ENCODE peak calls at places on chromosomes 7 and 10, in seven cellular contexts. One of them, this sample, is unnamed.

GRCh38 chr10:102241037-102241443 is 272 bp downstream of the PITX3 start:
- DNase-seq in CD8-positive, alpha-beta memory T cell: no peak
- DNase-seq in fibroblast of pulmonary artery: no peak
- DNase-seq in cardiac muscle cell: no peak
- DNase-seq in PC-9: no peak
- DNase-seq in adrenal gland: no peak
- DNase-seq in fibroblast of lung: no peak
- DNase-seq in this sample: no peak

GRCh38 chr7:1647961-1648631 is 22.0 kb upstream of the ELFN1 start:
- DNase-seq in CD8-positive, alpha-beta memory T cell: no peak
- DNase-seq in fibroblast of pulmonary artery: no peak
- DNase-seq in cardiac muscle cell: peak
- DNase-seq in PC-9: no peak
- DNase-seq in adrenal gland: peak
- DNase-seq in fibroblast of lung: no peak
- DNase-seq in this sample: no peak

GRCh38 chr7:51366930-51367613 is 50.5 kb upstream of the COBL start:
- DNase-seq in CD8-positive, alpha-beta memory T cell: no peak
- DNase-seq in fibroblast of pulmonary artery: peak
- DNase-seq in cardiac muscle cell: peak
- DNase-seq in PC-9: peak
- DNase-seq in adrenal gland: peak
- DNase-seq in fibroblast of lung: peak
- DNase-seq in this sample: no peak

GRCh38 chr10:46539596-46540411 is 16.7 kb downstream of the GPRIN2 start:
- DNase-seq in CD8-positive, alpha-beta memory T cell: no peak
- DNase-seq in fibroblast of pulmonary artery: peak
- DNase-seq in cardiac muscle cell: no peak
- DNase-seq in PC-9: peak
- DNase-seq in adrenal gland: no peak
- DNase-seq in fibroblast of lung: peak
- DNase-seq in this sample: no peak

GRCh38 chr10:13395540-13395939 is 47.4 kb upstream of the SEPHS1 start:
- DNase-seq in CD8-positive, alpha-beta memory T cell: no peak
- DNase-seq in fibroblast of pulmonary artery: no peak
- DNase-seq in cardiac muscle cell: no peak
- DNase-seq in PC-9: no peak
- DNase-seq in adrenal gland: no peak
- DNase-seq in fibroblast of lung: no peak
- DNase-seq in this sample: no peak

GRCh38 chr10:126839094-126839761 is 66.0 kb upstream of the DOCK1 start:
- DNase-seq in CD8-positive, alpha-beta memory T cell: no peak
- DNase-seq in fibroblast of pulmonary artery: no peak
- DNase-seq in cardiac muscle cell: no peak
- DNase-seq in PC-9: no peak
- DNase-seq in adrenal gland: no peak
- DNase-seq in fibroblast of lung: no peak
- DNase-seq in this sample: no peak

GRCh38 chr7:131727189-131727588 is 170.8 kb upstream of the PODXL start:
- DNase-seq in CD8-positive, alpha-beta memory T cell: no peak
- DNase-seq in fibroblast of pulmonary artery: no peak
- DNase-seq in cardiac muscle cell: no peak
- DNase-seq in PC-9: peak
- DNase-seq in adrenal gland: no peak
- DNase-seq in fibroblast of lung: no peak
- DNase-seq in this sample: no peak

GRCh38 chr10:126576336-126576735 is 94.2 kb downstream of the C10orf90 start:
- DNase-seq in CD8-positive, alpha-beta memory T cell: no peak
- DNase-seq in fibroblast of pulmonary artery: peak
- DNase-seq in cardiac muscle cell: no peak
- DNase-seq in PC-9: no peak
- DNase-seq in adrenal gland: no peak
- DNase-seq in fibroblast of lung: peak
- DNase-seq in this sample: no peak

GRCh38 chr7:93906267-93906666 is at the start of gene GNGT1:
- DNase-seq in CD8-positive, alpha-beta memory T cell: no peak
- DNase-seq in fibroblast of pulmonary artery: no peak
- DNase-seq in cardiac muscle cell: no peak
- DNase-seq in PC-9: no peak
- DNase-seq in adrenal gland: no peak
- DNase-seq in fibroblast of lung: no peak
- DNase-seq in this sample: no peak

GRCh38 chr7:106735637-106736036 is 74.7 kb upstream of the CCDC71L start:
- DNase-seq in CD8-positive, alpha-beta memory T cell: no peak
- DNase-seq in fibroblast of pulmonary artery: no peak
- DNase-seq in cardiac muscle cell: no peak
- DNase-seq in PC-9: no peak
- DNase-seq in adrenal gland: no peak
- DNase-seq in fibroblast of lung: no peak
- DNase-seq in this sample: no peak

GRCh38 chr10:112852308-112852707 is 97.7 kb upstream of the TCF7L2 start:
- DNase-seq in CD8-positive, alpha-beta memory T cell: no peak
- DNase-seq in fibroblast of pulmonary artery: no peak
- DNase-seq in cardiac muscle cell: no peak
- DNase-seq in PC-9: no peak
- DNase-seq in adrenal gland: peak
- DNase-seq in fibroblast of lung: no peak
- DNase-seq in this sample: no peak

GRCh38 chr10:116952729-116953128 is 52.3 kb downstream of the SHTN1 start:
- DNase-seq in CD8-positive, alpha-beta memory T cell: no peak
- DNase-seq in fibroblast of pulmonary artery: no peak
- DNase-seq in cardiac muscle cell: no peak
- DNase-seq in PC-9: no peak
- DNase-seq in adrenal gland: no peak
- DNase-seq in fibroblast of lung: no peak
- DNase-seq in this sample: no peak

GRCh38 chr7:102097601-102098161 is 189.0 kb upstream of the SH2B2 start:
- DNase-seq in CD8-positive, alpha-beta memory T cell: no peak
- DNase-seq in fibroblast of pulmonary artery: no peak
- DNase-seq in cardiac muscle cell: no peak
- DNase-seq in PC-9: no peak
- DNase-seq in adrenal gland: no peak
- DNase-seq in fibroblast of lung: no peak
- DNase-seq in this sample: no peak

GRCh38 chr10:55509168-55509567 is 708.1 kb upstream of the PCDH15 start:
- DNase-seq in CD8-positive, alpha-beta memory T cell: no peak
- DNase-seq in fibroblast of pulmonary artery: no peak
- DNase-seq in cardiac muscle cell: no peak
- DNase-seq in PC-9: no peak
- DNase-seq in adrenal gland: no peak
- DNase-seq in fibroblast of lung: no peak
- DNase-seq in this sample: no peak
- H3K4me3 ChIP-seq in CD8-positive, alpha-beta memory T cell: no peak
- H3K4me3 ChIP-seq in fibroblast of pulmonary artery: peak
- H3K4me3 ChIP-seq in cardiac muscle cell: no peak
- H3K4me3 ChIP-seq in PC-9: peak
- H3K4me3 ChIP-seq in adrenal gland: no peak
- H3K4me3 ChIP-seq in fibroblast of lung: peak
- H3K4me3 ChIP-seq in this sample: peak

GRCh38 chr7:2760098-2760889 is 72.3 kb downstream of the AMZ1 start:
- DNase-seq in CD8-positive, alpha-beta memory T cell: no peak
- DNase-seq in fibroblast of pulmonary artery: peak
- DNase-seq in cardiac muscle cell: peak
- DNase-seq in PC-9: peak
- DNase-seq in adrenal gland: peak
- DNase-seq in fibroblast of lung: peak
- DNase-seq in this sample: peak

GRCh38 chr7:2759736-2760097 is 71.7 kb downstream of the AMZ1 start:
- DNase-seq in CD8-positive, alpha-beta memory T cell: no peak
- DNase-seq in fibroblast of pulmonary artery: no peak
- DNase-seq in cardiac muscle cell: no peak
- DNase-seq in PC-9: no peak
- DNase-seq in adrenal gland: peak
- DNase-seq in fibroblast of lung: no peak
- DNase-seq in this sample: no peak

GRCh38 chr7:2757361-2757903 is 69.4 kb downstream of the AMZ1 start:
- DNase-seq in CD8-positive, alpha-beta memory T cell: no peak
- DNase-seq in fibroblast of pulmonary artery: no peak
- DNase-seq in cardiac muscle cell: no peak
- DNase-seq in PC-9: peak
- DNase-seq in adrenal gland: peak
- DNase-seq in fibroblast of lung: peak
- DNase-seq in this sample: no peak

GRCh38 chr7:2757904-2758672 is 70.1 kb downstream of the AMZ1 start:
- DNase-seq in CD8-positive, alpha-beta memory T cell: no peak
- DNase-seq in fibroblast of pulmonary artery: peak
- DNase-seq in cardiac muscle cell: peak
- DNase-seq in PC-9: peak
- DNase-seq in adrenal gland: peak
- DNase-seq in fibroblast of lung: peak
- DNase-seq in this sample: peak

DNA sequence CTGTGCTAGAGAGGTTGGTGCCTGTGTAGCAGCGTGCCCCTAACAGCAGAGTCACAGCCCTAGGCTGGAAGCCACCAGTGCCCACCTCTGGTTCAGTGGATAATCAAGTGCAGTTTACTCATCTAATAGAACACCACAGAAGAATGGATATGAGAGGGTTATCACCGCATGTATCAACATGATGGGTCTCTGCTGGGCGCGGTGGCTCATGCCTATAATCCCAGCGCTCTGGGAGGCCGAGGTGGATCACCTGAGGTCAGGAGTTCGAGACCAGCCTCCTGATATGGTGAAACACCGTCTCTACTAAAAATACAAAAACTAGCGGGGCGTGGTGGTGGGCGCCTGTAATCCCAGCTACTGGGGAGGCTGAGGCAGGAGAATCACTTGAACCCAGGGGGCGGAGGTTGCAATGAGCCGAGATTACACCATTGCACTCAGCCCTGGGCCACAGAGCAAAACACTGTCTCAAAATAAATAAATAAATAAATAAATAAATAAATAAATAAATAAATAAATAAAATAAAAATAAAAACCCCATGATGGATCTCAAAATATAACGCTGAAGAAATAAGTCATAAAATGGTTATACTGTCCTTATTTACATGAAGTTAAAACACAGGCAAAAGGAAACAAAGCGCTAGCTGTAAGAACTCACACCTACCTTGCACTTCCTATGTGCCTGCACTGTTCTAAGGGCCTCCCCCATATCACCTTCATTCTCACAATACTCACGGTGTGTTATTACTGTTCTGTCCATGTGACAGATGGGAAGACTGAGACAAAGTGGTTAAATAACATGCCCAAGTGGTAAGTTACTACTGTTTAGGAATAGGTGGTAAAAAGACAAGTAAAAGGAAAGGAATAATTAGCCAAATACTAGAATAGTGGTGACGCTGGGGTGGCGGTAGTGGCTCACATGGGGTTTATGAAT is 70.9 kb downstream of the AMZ1 start:
- DNase-seq in CD8-positive, alpha-beta memory T cell: no peak
- DNase-seq in fibroblast of pulmonary artery: no peak
- DNase-seq in cardiac muscle cell: no peak
- DNase-seq in PC-9: no peak
- DNase-seq in adrenal gland: no peak
- DNase-seq in fibroblast of lung: no peak
- DNase-seq in this sample: no peak
- H3K4me3 ChIP-seq in CD8-positive, alpha-beta memory T cell: no peak
- H3K4me3 ChIP-seq in fibroblast of pulmonary artery: peak
- H3K4me3 ChIP-seq in cardiac muscle cell: no peak
- H3K4me3 ChIP-seq in PC-9: peak
- H3K4me3 ChIP-seq in adrenal gland: no peak
- H3K4me3 ChIP-seq in fibroblast of lung: peak
- H3K4me3 ChIP-seq in this sample: no peak

GRCh38 chr10:92850186-92850585 is 1.9 kb downstream of the EXOC6 start:
- DNase-seq in CD8-positive, alpha-beta memory T cell: no peak
- DNase-seq in fibroblast of pulmonary artery: peak
- DNase-seq in cardiac muscle cell: no peak
- DNase-seq in PC-9: no peak
- DNase-seq in adrenal gland: no peak
- DNase-seq in fibroblast of lung: no peak
- DNase-seq in this sample: no peak

GRCh38 chr10:92849234-92849525 is 860 bp downstream of the EXOC6 start:
- DNase-seq in CD8-positive, alpha-beta memory T cell: no peak
- DNase-seq in fibroblast of pulmonary artery: peak
- DNase-seq in cardiac muscle cell: no peak
- DNase-seq in PC-9: no peak
- DNase-seq in adrenal gland: no peak
- DNase-seq in fibroblast of lung: no peak
- DNase-seq in this sample: no peak

GRCh38 chr10:92848441-92849233 is at the start of gene EXOC6:
- DNase-seq in CD8-positive, alpha-beta memory T cell: peak
- DNase-seq in fibroblast of pulmonary artery: peak
- DNase-seq in cardiac muscle cell: peak
- DNase-seq in PC-9: peak
- DNase-seq in adrenal gland: peak
- DNase-seq in fibroblast of lung: peak
- DNase-seq in this sample: peak

GRCh38 chr10:92851003-92851402 is 2.7 kb downstream of the EXOC6 start:
- DNase-seq in CD8-positive, alpha-beta memory T cell: no peak
- DNase-seq in fibroblast of pulmonary artery: no peak
- DNase-seq in cardiac muscle cell: no peak
- DNase-seq in PC-9: no peak
- DNase-seq in adrenal gland: no peak
- DNase-seq in fibroblast of lung: no peak
- DNase-seq in this sample: no peak

DNA sequence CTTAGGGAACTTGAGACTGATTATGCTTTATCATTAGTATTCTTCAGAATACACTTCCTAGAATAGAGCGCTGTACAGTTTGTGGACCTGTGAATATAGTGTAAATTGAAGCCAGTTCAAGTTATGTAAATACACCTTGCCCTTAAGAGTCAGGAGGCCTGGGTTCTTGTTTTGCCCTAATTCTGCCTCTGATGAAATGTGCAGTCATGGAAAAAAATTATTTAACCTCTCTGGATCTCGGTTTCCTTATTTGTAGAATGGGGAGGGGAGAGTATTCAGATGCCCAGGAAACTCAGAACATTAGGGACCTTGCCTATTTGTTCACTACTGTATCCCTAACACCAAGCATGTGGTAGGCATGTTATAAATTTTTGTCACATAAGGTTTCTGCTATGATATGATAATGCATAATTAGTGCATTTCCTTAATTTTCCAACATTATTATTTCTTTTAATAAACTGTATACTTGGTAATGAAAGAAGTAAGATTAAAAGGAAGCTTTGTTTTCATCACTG is 1.3 kb downstream of the EXOC6 start:
- DNase-seq in CD8-positive, alpha-beta memory T cell: no peak
- DNase-seq in fibroblast of pulmonary artery: no peak
- DNase-seq in cardiac muscle cell: no peak
- DNase-seq in PC-9: no peak
- DNase-seq in adrenal gland: no peak
- DNase-seq in fibroblast of lung: no peak
- DNase-seq in this sample: no peak
- H3K4me3 ChIP-seq in CD8-positive, alpha-beta memory T cell: peak
- H3K4me3 ChIP-seq in fibroblast of pulmonary artery: peak
- H3K4me3 ChIP-seq in cardiac muscle cell: peak
- H3K4me3 ChIP-seq in PC-9: peak
- H3K4me3 ChIP-seq in adrenal gland: no peak
- H3K4me3 ChIP-seq in fibroblast of lung: peak
- H3K4me3 ChIP-seq in this sample: peak

GRCh38 chr7:124328774-124329173 is 295.9 kb upstream of the TMEM229A start:
- DNase-seq in CD8-positive, alpha-beta memory T cell: no peak
- DNase-seq in fibroblast of pulmonary artery: no peak
- DNase-seq in cardiac muscle cell: no peak
- DNase-seq in PC-9: no peak
- DNase-seq in adrenal gland: no peak
- DNase-seq in fibroblast of lung: no peak
- DNase-seq in this sample: no peak

GRCh38 chr7:124330741-124331407 is 298.0 kb upstream of the TMEM229A start:
- DNase-seq in CD8-positive, alpha-beta memory T cell: no peak
- DNase-seq in fibroblast of pulmonary artery: no peak
- DNase-seq in cardiac muscle cell: no peak
- DNase-seq in PC-9: no peak
- DNase-seq in adrenal gland: no peak
- DNase-seq in fibroblast of lung: no peak
- DNase-seq in this sample: no peak
- H3K4me3 ChIP-seq in CD8-positive, alpha-beta memory T cell: no peak
- H3K4me3 ChIP-seq in fibroblast of pulmonary artery: no peak
- H3K4me3 ChIP-seq in cardiac muscle cell: no peak
- H3K4me3 ChIP-seq in PC-9: no peak
- H3K4me3 ChIP-seq in adrenal gland: no peak
- H3K4me3 ChIP-seq in fibroblast of lung: no peak
- H3K4me3 ChIP-seq in this sample: no peak